ENCODE peak calls at places on chromosomes 16 and 17, in eight cellular contexts. N, J, A, O, C, G, V and L are unnamed samples.

GRCh38 chr17:42674755-42675347 is 1.9 kb downstream of the PLEKHH3 start:
- DNase-seq in N (peak), G (peak), C (no peak), J (no peak), A (no peak), V (no peak), O (no peak), L (no peak)

GRCh38 chr17:7109461-7110322 is 4.9 kb downstream of the ASGR2 start:
- DNase-seq in O (no peak), N (no peak), C (no peak), V (no peak), A (no peak), G (no peak), J (no peak), L (no peak)

GRCh38 chr17:48002208-48002919 is 31.5 kb downstream of the CDK5RAP3 start:
- DNase-seq in A (peak), O (peak), N (no peak), J (no peak), G (no peak), C (no peak), V (no peak), L (peak)

GRCh38 chr17:43986225-43986981 is 18.0 kb upstream of the NAGS start:
- DNase-seq in G (no peak), C (no peak), V (no peak), J (no peak), N (no peak), O (no peak), A (no peak), L (no peak)

GRCh38 chr16:56930516-56931252 is 1.3 kb upstream of the HERPUD1 start:
- DNase-seq in A (no peak), C (no peak), V (no peak), O (no peak), G (no peak), N (no peak), J (no peak), L (no peak)

GRCh38 chr17:48630925-48631692 is 5.0 kb upstream of the HOXB9 start:
- DNase-seq in V (no peak), O (no peak), G (no peak), C (no peak), J (no peak), N (no peak), A (no peak), L (no peak)

GRCh38 chr17:60086822-60087591 is 8.3 kb upstream of the HEATR6 start:
- DNase-seq in A (peak), C (no peak), N (no peak), O (peak), V (no peak), G (no peak), J (no peak), L (no peak)

GRCh38 chr17:3893003-3893719 is at the start of gene CAMKK1:
- DNase-seq in A (peak), G (peak), O (peak), J (peak), V (peak), N (peak), C (peak), L (no peak)

GRCh38 chr17:28008526-28008925 is 34.0 kb upstream of the NLK start:
- DNase-seq in V (no peak), G (peak), N (peak), C (no peak), J (no peak), O (peak), A (peak), L (peak)

GRCh38 chr16:81715358-81716196 is 63.5 kb upstream of the PLCG2 start:
- DNase-seq in G (no peak), V (no peak), J (no peak), O (no peak), C (peak), N (no peak), A (no peak), L (no peak)

GRCh38 chr17:81329279-81329926 is 34.3 kb upstream of the SLC38A10 start:
- DNase-seq in C (no peak), A (peak), O (peak), N (peak), J (peak), G (peak), V (peak), L (peak)

GRCh38 chr17:38417210-38417951 is 10.9 kb upstream of the ARHGAP23 start:
- DNase-seq in G (no peak), V (no peak), C (no peak), A (no peak), N (no peak), O (no peak), J (no peak), L (no peak)

GRCh38 chr16:47037396-47037745 is 63.9 kb upstream of the DNAJA2 start:
- DNase-seq in G (peak), N (peak), J (no peak), C (no peak), A (no peak), V (no peak), O (peak), L (no peak)

GRCh38 chr16:4496305-4496704 is 20.1 kb downstream of the HMOX2 start:
- DNase-seq in A (peak), C (no peak), J (no peak), O (peak), G (no peak), V (no peak), N (no peak), L (no peak)

GRCh38 chr17:29113334-29113733 is 66.9 kb downstream of the MYO18A start:
- DNase-seq in J (no peak), C (no peak), G (no peak), N (no peak), A (no peak), V (no peak), O (no peak), L (no peak)
- TF ChIP-seq CTCF in J (no peak), C (no peak), G (no peak), N (no peak), A (no peak), V (no peak), O (no peak), L (no peak)

DNA sequence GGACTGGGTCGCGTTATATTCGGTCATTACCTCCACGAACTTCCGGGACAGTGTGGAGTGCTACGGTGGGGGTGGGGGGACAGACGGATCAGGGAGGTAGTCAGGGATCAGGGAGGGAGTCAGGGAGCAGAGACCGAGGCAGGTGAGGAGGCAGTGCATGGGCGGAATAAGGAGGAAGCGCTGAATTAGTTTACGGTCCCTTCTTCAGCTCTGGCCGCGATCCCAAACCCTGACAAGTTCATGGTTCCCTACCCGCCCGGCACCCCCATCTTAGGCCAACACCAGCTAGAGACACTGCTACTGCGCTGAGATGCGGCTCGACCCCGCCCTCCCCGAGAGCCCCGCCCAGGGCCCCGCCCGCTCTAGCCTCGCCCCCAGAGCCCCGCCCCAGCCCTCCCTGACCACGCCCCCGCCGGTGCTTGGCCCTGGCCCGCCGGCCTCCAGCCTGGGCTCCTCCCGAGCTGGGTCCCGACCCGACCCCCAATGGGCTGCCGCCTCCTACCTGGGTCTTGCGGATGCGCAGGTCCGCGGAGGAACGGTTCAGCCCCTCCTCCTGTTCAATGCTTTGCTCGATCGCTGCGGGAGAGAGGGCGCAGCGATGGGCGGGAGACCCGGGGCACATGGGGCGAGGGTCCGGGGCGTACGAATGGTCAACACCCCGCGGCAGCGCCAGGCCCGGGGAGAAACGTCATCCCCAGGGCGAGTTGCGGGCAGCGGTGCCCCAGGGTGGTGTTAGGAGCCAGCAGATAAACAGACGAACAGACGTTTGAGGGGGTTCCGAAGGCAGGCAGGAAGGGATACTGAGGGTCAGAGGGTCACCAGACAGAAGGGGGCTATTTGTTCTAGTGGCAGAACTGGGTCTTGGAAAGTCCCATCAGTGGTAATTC is 12.2 kb downstream of the HSD3B7 start:
- DNase-seq in C (peak), O (peak), G (peak), V (peak), N (peak), A (peak), J (peak), L (no peak)
- H3K4me3 ChIP-seq in C (peak), O (peak), G (peak), V (peak), N (peak), A (peak), J (peak), L (peak)

GRCh38 chr17:57965521-57966160 is 10.4 kb upstream of the CUEDC1 start:
- DNase-seq in A (no peak), N (no peak), C (no peak), O (no peak), V (peak), J (no peak), G (peak), L (no peak)
- TF ChIP-seq CTCF in A (no peak), N (no peak), C (no peak), O (no peak), V (no peak), J (no peak), G (no peak), L (no peak)

GRCh38 chr16:1932050-1933028 is 10.7 kb downstream of the MSRB1 start:
- DNase-seq in V (no peak), O (no peak), C (no peak), G (peak), A (no peak), N (no peak), J (peak), L (no peak)

GRCh38 chr16:1930338-1930720 is 12.1 kb upstream of the HS3ST6 start:
- DNase-seq in V (no peak), G (no peak), O (no peak), J (no peak), N (no peak), A (no peak), C (no peak), L (no peak)

GRCh38 chr16:1929105-1929504 is 10.9 kb upstream of the HS3ST6 start:
- DNase-seq in C (no peak), N (no peak), J (no peak), A (no peak), V (no peak), G (no peak), O (peak), L (no peak)

GRCh38 chr16:1933097-1933661 is 9.8 kb downstream of the MSRB1 start:
- DNase-seq in J (peak), G (no peak), V (no peak), N (no peak), C (no peak), O (no peak), A (no peak), L (no peak)

GRCh38 chr16:1929578-1930337 is 11.5 kb upstream of the HS3ST6 start:
- DNase-seq in O (peak), G (peak), V (peak), C (peak), J (no peak), A (peak), N (peak), L (no peak)
- H3K4me3 ChIP-seq in O (peak), G (peak), V (peak), C (peak), J (peak), A (peak), N (peak), L (peak)